ENCODE peak calls at places on chromosomes 11 and 22, in four cellular contexts. One of them, this sample, is unnamed.

GRCh38 chr11:1541474-1542204 is 30.4 kb downstream of the DUSP8 start:
- DNase-seq in right lobe of liver: no peak
- DNase-seq in fibroblast of the aortic adventitia: no peak
- DNase-seq in fibroblast of lung: no peak
- DNase-seq in this sample: no peak

GRCh38 chr22:24887260-24887659 is 59.2 kb downstream of the LHFPL7 start:
- DNase-seq in right lobe of liver: no peak
- DNase-seq in fibroblast of the aortic adventitia: no peak
- DNase-seq in fibroblast of lung: no peak
- DNase-seq in this sample: no peak

GRCh38 chr22:37472418-37473006 is 13.7 kb downstream of the MFNG start:
- DNase-seq in fibroblast of the aortic adventitia: no peak
- DNase-seq in fibroblast of lung: peak
- DNase-seq in right lobe of liver: no peak
- DNase-seq in this sample: peak

GRCh38 chr22:29700949-29701927 is 18.6 kb upstream of the CABP7 start:
- DNase-seq in right lobe of liver: no peak
- DNase-seq in fibroblast of the aortic adventitia: no peak
- DNase-seq in fibroblast of lung: no peak
- DNase-seq in this sample: no peak

GRCh38 chr22:43098356-43098755 is 9.2 kb upstream of the TTLL1 start:
- DNase-seq in fibroblast of the aortic adventitia: no peak
- DNase-seq in fibroblast of lung: no peak
- DNase-seq in right lobe of liver: no peak
- DNase-seq in this sample: no peak

GRCh38 chr11:13446444-13446843 is 16.6 kb downstream of the BTBD10 start:
- DNase-seq in right lobe of liver: no peak
- DNase-seq in fibroblast of lung: no peak
- DNase-seq in fibroblast of the aortic adventitia: peak
- DNase-seq in this sample: no peak

GRCh38 chr11:111819161-111820058 is 52.0 kb downstream of the ALG9 start:
- DNase-seq in fibroblast of the aortic adventitia: peak
- DNase-seq in fibroblast of lung: peak
- DNase-seq in right lobe of liver: no peak
- DNase-seq in this sample: peak

GRCh38 chr11:96272542-96273306 is 70.3 kb downstream of the MAML2 start:
- DNase-seq in fibroblast of lung: peak
- DNase-seq in fibroblast of the aortic adventitia: peak
- DNase-seq in right lobe of liver: no peak
- DNase-seq in this sample: peak

GRCh38 chr11:3836903-3837302 is 3.9 kb downstream of the RHOG start:
- DNase-seq in fibroblast of lung: no peak
- DNase-seq in fibroblast of the aortic adventitia: no peak
- DNase-seq in right lobe of liver: peak
- DNase-seq in this sample: no peak

GRCh38 chr11:13110929-13111812 is 102.1 kb downstream of the RASSF10 start:
- DNase-seq in fibroblast of the aortic adventitia: peak
- DNase-seq in right lobe of liver: no peak
- DNase-seq in fibroblast of lung: no peak
- DNase-seq in this sample: no peak

GRCh38 chr11:819129-819931 is 616 bp downstream of the PNPLA2 start:
- DNase-seq in right lobe of liver: peak
- DNase-seq in fibroblast of the aortic adventitia: peak
- DNase-seq in fibroblast of lung: peak
- DNase-seq in this sample: peak

GRCh38 chr11:101090679-101091270 is 38.8 kb downstream of the PGR start:
- DNase-seq in fibroblast of lung: no peak
- DNase-seq in fibroblast of the aortic adventitia: no peak
- DNase-seq in right lobe of liver: no peak
- DNase-seq in this sample: no peak

GRCh38 chr22:37843746-37844089 is 416 bp downstream of the ANKRD54 start:
- DNase-seq in fibroblast of lung: peak
- DNase-seq in fibroblast of the aortic adventitia: no peak
- DNase-seq in right lobe of liver: peak
- DNase-seq in this sample: no peak

GRCh38 chr11:76314741-76315090 is 66.2 kb downstream of the THAP12 start:
- DNase-seq in fibroblast of lung: peak
- DNase-seq in right lobe of liver: no peak
- DNase-seq in fibroblast of the aortic adventitia: peak
- DNase-seq in this sample: no peak

GRCh38 chr11:36945384-36945783 is 347.3 kb upstream of the RAG2 start:
- DNase-seq in fibroblast of the aortic adventitia: peak
- DNase-seq in right lobe of liver: no peak
- DNase-seq in fibroblast of lung: peak
- DNase-seq in this sample: peak

GRCh38 chr11:108854366-108854765 is 189.5 kb downstream of the DDX10 start:
- DNase-seq in fibroblast of the aortic adventitia: peak
- DNase-seq in fibroblast of lung: no peak
- DNase-seq in right lobe of liver: no peak
- DNase-seq in this sample: no peak

GRCh38 chr11:125418396-125418795 is 77.7 kb downstream of the FEZ1 start:
- DNase-seq in fibroblast of lung: no peak
- DNase-seq in fibroblast of the aortic adventitia: no peak
- DNase-seq in right lobe of liver: no peak
- DNase-seq in this sample: no peak

GRCh38 chr22:46846832-46847355 is 84.4 kb downstream of the TBC1D22A start:
- DNase-seq in fibroblast of the aortic adventitia: no peak
- DNase-seq in fibroblast of lung: no peak
- DNase-seq in right lobe of liver: no peak
- DNase-seq in this sample: no peak

GRCh38 chr11:110377451-110377850 is 52.3 kb upstream of the FDX1 start:
- DNase-seq in fibroblast of the aortic adventitia: no peak
- DNase-seq in fibroblast of lung: no peak
- DNase-seq in right lobe of liver: no peak
- DNase-seq in this sample: no peak

GRCh38 chr11:91513734-91514133 is 710.9 kb upstream of the FAT3 start:
- DNase-seq in fibroblast of the aortic adventitia: no peak
- DNase-seq in right lobe of liver: no peak
- DNase-seq in fibroblast of lung: peak
- DNase-seq in this sample: peak

GRCh38 chr11:123174196-123175183 is 20.6 kb downstream of the CLMP start:
- DNase-seq in fibroblast of lung: peak
- DNase-seq in right lobe of liver: no peak
- DNase-seq in fibroblast of the aortic adventitia: peak
- DNase-seq in this sample: peak

GRCh38 chr11:109892321-109892794 is 200.8 kb upstream of the ZC3H12C start:
- DNase-seq in fibroblast of the aortic adventitia: no peak
- DNase-seq in fibroblast of lung: no peak
- DNase-seq in right lobe of liver: no peak
- DNase-seq in this sample: no peak

GRCh38 chr11:7569044-7569443 is 55.2 kb downstream of the PPFIBP2 start:
- DNase-seq in fibroblast of lung: no peak
- DNase-seq in right lobe of liver: no peak
- DNase-seq in fibroblast of the aortic adventitia: no peak
- DNase-seq in this sample: no peak

GRCh38 chr22:46149998-46150549 is at the start of gene PPARA:
- DNase-seq in right lobe of liver: peak
- DNase-seq in fibroblast of the aortic adventitia: peak
- DNase-seq in fibroblast of lung: peak
- DNase-seq in this sample: peak

GRCh38 chr11:124078591-124078990 is 36.7 kb upstream of the VWA5A start:
- DNase-seq in fibroblast of lung: no peak
- DNase-seq in right lobe of liver: no peak
- DNase-seq in fibroblast of the aortic adventitia: no peak
- DNase-seq in this sample: no peak

DNA sequence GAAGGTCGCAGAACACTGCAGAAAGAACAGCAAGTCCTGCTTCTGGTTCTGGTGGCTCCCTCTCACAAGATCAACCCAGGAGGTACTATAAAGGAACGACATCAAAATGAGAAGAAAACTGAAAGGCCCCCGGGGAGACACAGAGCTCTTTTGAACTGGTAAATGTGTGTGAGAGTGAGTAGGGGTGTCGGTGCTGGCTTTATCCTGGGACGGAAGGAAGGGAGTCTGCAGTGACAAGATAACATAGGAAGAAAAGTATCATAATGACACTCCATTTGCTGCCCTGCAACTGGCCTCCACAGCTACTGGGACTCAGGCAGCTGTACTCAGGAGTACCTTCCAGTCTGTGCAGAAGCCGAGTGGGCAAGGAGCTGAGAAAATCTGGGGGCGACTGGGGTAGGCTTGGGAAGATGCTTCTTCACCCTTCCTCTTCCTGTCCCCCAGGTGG is 60.9 kb downstream of the ENTHD1 start:
- DNase-seq in fibroblast of lung: no peak
- DNase-seq in right lobe of liver: no peak
- DNase-seq in fibroblast of the aortic adventitia: no peak
- DNase-seq in this sample: no peak
- H3K4me3 ChIP-seq in fibroblast of lung: no peak
- H3K4me3 ChIP-seq in right lobe of liver: no peak
- H3K4me3 ChIP-seq in fibroblast of the aortic adventitia: no peak
- H3K4me3 ChIP-seq in this sample: no peak

GRCh38 chr11:60942970-60943565 is 8.9 kb downstream of the SLC15A3 start:
- DNase-seq in right lobe of liver: no peak
- DNase-seq in fibroblast of the aortic adventitia: no peak
- DNase-seq in fibroblast of lung: no peak
- DNase-seq in this sample: peak

GRCh38 chr11:60945295-60945667 is 6.7 kb downstream of the SLC15A3 start:
- DNase-seq in right lobe of liver: no peak
- DNase-seq in fibroblast of lung: no peak
- DNase-seq in fibroblast of the aortic adventitia: no peak
- DNase-seq in this sample: no peak

GRCh38 chr11:60946601-60947265 is 5.2 kb downstream of the SLC15A3 start:
- DNase-seq in fibroblast of lung: no peak
- DNase-seq in fibroblast of the aortic adventitia: no peak
- DNase-seq in right lobe of liver: no peak
- DNase-seq in this sample: no peak

GRCh38 chr11:60942207-60942606 is 9.8 kb downstream of the SLC15A3 start:
- DNase-seq in right lobe of liver: no peak
- DNase-seq in fibroblast of lung: no peak
- DNase-seq in fibroblast of the aortic adventitia: no peak
- DNase-seq in this sample: no peak

GRCh38 chr11:60944504-60945294 is 7.3 kb downstream of the SLC15A3 start:
- DNase-seq in fibroblast of lung: no peak
- DNase-seq in fibroblast of the aortic adventitia: no peak
- DNase-seq in right lobe of liver: no peak
- DNase-seq in this sample: no peak
- TF ChIP-seq CTCF in fibroblast of lung: peak
- TF ChIP-seq CTCF in fibroblast of the aortic adventitia: peak
- TF ChIP-seq CTCF in right lobe of liver: no peak
- TF ChIP-seq CTCF in this sample: peak

GRCh38 chr11:64888761-64889511 is 10.5 kb upstream of the EHD1 start:
- DNase-seq in fibroblast of lung: no peak
- DNase-seq in fibroblast of the aortic adventitia: peak
- DNase-seq in right lobe of liver: no peak
- DNase-seq in this sample: no peak

GRCh38 chr11:64888406-64888757 is 10.0 kb upstream of the EHD1 start:
- DNase-seq in fibroblast of the aortic adventitia: no peak
- DNase-seq in fibroblast of lung: no peak
- DNase-seq in right lobe of liver: no peak
- DNase-seq in this sample: no peak

GRCh38 chr11:64885367-64886286 is 7.2 kb upstream of the EHD1 start:
- DNase-seq in fibroblast of the aortic adventitia: peak
- DNase-seq in right lobe of liver: no peak
- DNase-seq in fibroblast of lung: peak
- DNase-seq in this sample: peak

GRCh38 chr11:64887234-64887756 is 8.9 kb upstream of the EHD1 start:
- DNase-seq in fibroblast of lung: no peak
- DNase-seq in fibroblast of the aortic adventitia: no peak
- DNase-seq in right lobe of liver: no peak
- DNase-seq in this sample: no peak

DNA sequence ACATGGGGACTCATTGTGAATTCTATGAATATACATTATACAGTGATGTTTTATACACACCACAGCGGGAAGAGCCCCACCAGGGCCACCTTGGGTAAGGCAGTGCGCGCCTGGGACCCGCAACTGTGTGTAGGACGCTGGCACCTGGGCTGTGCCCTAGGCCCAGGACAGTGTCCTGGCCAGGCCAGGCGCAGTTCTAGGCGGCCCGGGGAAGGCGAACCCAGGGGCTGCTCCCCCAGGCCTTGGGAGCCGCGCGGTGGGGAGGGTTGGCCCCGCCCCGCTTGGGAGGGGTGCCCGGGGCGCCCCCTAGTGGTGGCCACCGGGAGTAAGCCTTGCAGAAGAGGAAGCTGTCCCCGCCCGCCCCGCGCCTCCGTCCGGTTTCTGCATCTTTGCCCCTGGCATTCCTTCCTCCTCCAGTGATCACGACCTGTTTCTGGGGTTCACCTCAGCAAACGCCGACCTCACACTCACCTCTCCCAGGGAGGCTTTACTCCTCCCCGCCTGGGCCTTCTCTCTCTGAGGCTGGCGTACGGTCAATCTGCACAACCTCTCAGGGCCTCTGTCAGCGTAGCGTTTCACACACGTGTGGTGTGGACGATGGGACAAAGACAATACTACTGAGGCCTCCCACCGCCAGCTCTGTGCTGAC is 9.5 kb upstream of the EHD1 start:
- DNase-seq in fibroblast of the aortic adventitia: peak
- DNase-seq in fibroblast of lung: peak
- DNase-seq in right lobe of liver: peak
- DNase-seq in this sample: peak
- H3K4me3 ChIP-seq in fibroblast of the aortic adventitia: no peak
- H3K4me3 ChIP-seq in fibroblast of lung: peak
- H3K4me3 ChIP-seq in right lobe of liver: no peak
- H3K4me3 ChIP-seq in this sample: no peak

GRCh38 chr22:26674211-26675190 is 17.1 kb downstream of the MIAT start:
- DNase-seq in fibroblast of the aortic adventitia: no peak
- DNase-seq in fibroblast of lung: no peak
- DNase-seq in right lobe of liver: no peak
- DNase-seq in this sample: no peak
- TF ChIP-seq CTCF in fibroblast of the aortic adventitia: no peak
- TF ChIP-seq CTCF in fibroblast of lung: no peak
- TF ChIP-seq CTCF in right lobe of liver: no peak
- TF ChIP-seq CTCF in this sample: no peak

DNA sequence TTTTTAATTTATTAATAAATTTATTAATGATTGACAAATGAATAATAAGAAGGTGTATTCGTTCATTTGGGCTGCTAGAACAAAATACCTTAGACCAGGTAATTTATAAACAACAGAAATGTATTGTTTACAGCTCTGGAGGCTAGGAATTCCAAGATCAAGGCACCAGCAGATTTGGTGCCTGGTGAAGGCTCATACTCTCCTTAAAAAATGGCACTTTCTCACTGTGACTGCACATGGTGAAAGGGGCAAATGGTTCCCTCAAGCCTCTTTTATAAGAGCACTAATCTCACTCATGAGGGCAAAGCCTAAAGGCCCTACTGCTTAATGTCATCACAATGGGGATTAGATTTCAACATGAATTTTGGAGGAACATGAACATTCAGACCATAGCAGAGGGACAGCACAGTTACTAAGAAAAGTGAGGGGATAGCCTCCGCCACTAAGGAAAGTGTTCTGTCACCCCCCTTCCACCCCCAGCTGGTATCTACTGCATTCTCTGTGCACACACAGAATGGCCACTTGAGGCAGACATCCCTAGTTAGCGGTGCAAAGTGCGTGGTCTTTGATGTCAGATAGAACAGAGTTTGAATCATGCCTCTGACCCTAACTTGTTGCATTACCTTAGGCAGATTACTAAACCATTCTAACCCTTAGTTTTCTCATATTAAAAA is 47.2 kb upstream of the CEP295 start:
- DNase-seq in right lobe of liver: no peak
- DNase-seq in fibroblast of lung: no peak
- DNase-seq in fibroblast of the aortic adventitia: no peak
- DNase-seq in this sample: peak
- H3K4me3 ChIP-seq in right lobe of liver: no peak
- H3K4me3 ChIP-seq in fibroblast of lung: no peak
- H3K4me3 ChIP-seq in fibroblast of the aortic adventitia: no peak
- H3K4me3 ChIP-seq in this sample: no peak

GRCh38 chr11:129018991-129019390 is 76.3 kb upstream of the TP53AIP1 start:
- DNase-seq in right lobe of liver: no peak
- DNase-seq in fibroblast of lung: no peak
- DNase-seq in fibroblast of the aortic adventitia: no peak
- DNase-seq in this sample: no peak
- TF ChIP-seq CTCF in right lobe of liver: no peak
- TF ChIP-seq CTCF in fibroblast of lung: no peak
- TF ChIP-seq CTCF in fibroblast of the aortic adventitia: no peak
- TF ChIP-seq CTCF in this sample: no peak